ENCODE peak calls at places on chromosome 21, in eight cellular contexts. Y, Q, U, F, N, A, O and V are unnamed samples. For H3K4me1, the result is how much of the 10 kb centered on the place peaks cover.

GRCh38 chr21:17495680-17496079 is 17.2 kb upstream of the CXADR start:
- DNase-seq in U (no peak), Y (no peak), N (no peak), O (no peak), Q (no peak), A (no peak), F (no peak), V (peak)

GRCh38 chr21:36534656-36535055 is 54.7 kb upstream of the CLDN14 start:
- DNase-seq in Q (no peak), U (no peak), O (no peak), Y (no peak), N (no peak), A (no peak), F (no peak), V (no peak)

GRCh38 chr21:41631564-41632461 is 123.9 kb upstream of the TMPRSS2 start:
- DNase-seq in Q (peak), O (no peak), U (no peak), F (no peak), Y (no peak), A (peak), N (peak), V (no peak)

GRCh38 chr21:36747815-36748381 is 49.0 kb downstream of the SIM2 start:
- DNase-seq in F (no peak), O (peak), N (peak), Q (no peak), U (no peak), A (no peak), Y (peak), V (peak)

GRCh38 chr21:42578761-42579415 is 65.2 kb downstream of the SLC37A1 start:
- DNase-seq in N (no peak), F (no peak), Y (no peak), O (no peak), U (no peak), A (no peak), Q (no peak), V (no peak)

GRCh38 chr21:42850463-42850862 is 28.9 kb downstream of the WDR4 start:
- DNase-seq in F (no peak), Y (no peak), O (no peak), Q (no peak), A (no peak), N (no peak), U (no peak), V (no peak)

GRCh38 chr21:42319368-42319767 is 4.2 kb upstream of the TFF3 start:
- DNase-seq in N (no peak), A (no peak), F (no peak), O (no peak), Q (no peak), U (peak), Y (no peak), V (no peak)

GRCh38 chr21:29205009-29205408 is 74.6 kb downstream of the MAP3K7CL start:
- DNase-seq in A (no peak), O (no peak), N (no peak), F (no peak), U (no peak), Q (no peak), Y (no peak), V (no peak)

GRCh38 chr21:23968008-23968407 is 1639.3 kb downstream of the MRPL39 start:
- DNase-seq in Q (no peak), F (no peak), O (no peak), N (no peak), A (no peak), Y (no peak), U (no peak), V (no peak)

GRCh38 chr21:25563399-25564116 is 43.7 kb downstream of the MRPL39 start:
- DNase-seq in O (no peak), N (no peak), F (no peak), U (no peak), A (no peak), Y (no peak), Q (no peak), V (no peak)

GRCh38 chr21:17463441-17463840 is 49.4 kb upstream of the CXADR start:
- DNase-seq in Y (no peak), N (peak), Q (no peak), F (no peak), U (no peak), O (no peak), A (no peak), V (peak)

GRCh38 chr21:42616366-42617340 is 36.8 kb upstream of the PDE9A start:
- DNase-seq in Y (no peak), F (no peak), Q (no peak), N (no peak), O (no peak), A (no peak), U (no peak), V (no peak)

GRCh38 chr21:15625363-15625762 is 104.4 kb upstream of the USP25 start:
- DNase-seq in U (no peak), F (no peak), A (no peak), Q (no peak), O (no peak), N (no peak), Y (no peak), V (no peak)

GRCh38 chr21:25094695-25095094 is 512.6 kb downstream of the MRPL39 start:
- DNase-seq in Q (no peak), F (no peak), Y (no peak), A (no peak), N (no peak), O (peak), U (no peak), V (no peak)

GRCh38 chr21:41663805-41664788 is 102.8 kb downstream of the RIPK4 start:
- DNase-seq in A (peak), N (peak), F (no peak), Q (no peak), Y (no peak), O (no peak), U (no peak), V (peak)

GRCh38 chr21:41611966-41612606 is 104.1 kb upstream of the TMPRSS2 start:
- DNase-seq in N (peak), Y (peak), Q (peak), U (peak), A (peak), F (peak), O (no peak), V (peak)

GRCh38 chr21:42061195-42061865 is 9.8 kb upstream of the UMODL1 start:
- DNase-seq in N (no peak), Q (peak), A (no peak), F (no peak), Y (no peak), O (no peak), U (peak), V (no peak)

GRCh38 chr21:20276377-20276776 is 721.8 kb upstream of the NCAM2 start:
- DNase-seq in Y (peak), O (no peak), F (no peak), N (no peak), Q (no peak), A (no peak), U (no peak), V (no peak)

GRCh38 chr21:41109174-41109573 is 58.8 kb upstream of the BACE2 start:
- DNase-seq in O (no peak), Y (no peak), F (no peak), N (no peak), A (no peak), U (no peak), Q (no peak), V (no peak)

GRCh38 chr21:45035477-45035848 is 38.9 kb upstream of the ADARB1 start:
- DNase-seq in U (no peak), Y (no peak), N (no peak), F (no peak), Q (no peak), O (no peak), A (no peak), V (no peak)

GRCh38 chr21:36499578-36500471 is 19.9 kb upstream of the CLDN14 start:
- DNase-seq in Q (no peak), U (no peak), A (peak), Y (no peak), F (no peak), O (no peak), N (no peak), V (no peak)

GRCh38 chr21:27817902-27818623 is 851.2 kb upstream of the ADAMTS5 start:
- DNase-seq in U (no peak), Y (no peak), F (no peak), A (no peak), Q (no peak), O (no peak), N (no peak), V (no peak)

GRCh38 chr21:17002628-17003027 is 510.2 kb upstream of the CXADR start:
- DNase-seq in N (no peak), Y (no peak), O (no peak), Q (no peak), A (no peak), F (no peak), U (no peak), V (no peak)

GRCh38 chr21:16773206-16773605 is 739.6 kb upstream of the CXADR start:
- DNase-seq in Q (no peak), N (no peak), O (no peak), F (no peak), Y (no peak), U (no peak), A (no peak), V (no peak)

GRCh38 chr21:36661511-36662309 is 37.2 kb upstream of the SIM2 start:
- DNase-seq in U (no peak), Y (peak), A (peak), O (peak), F (peak), Q (no peak), N (peak), V (peak)

GRCh38 chr21:36504067-36505058 is 24.4 kb upstream of the CLDN14 start:
- DNase-seq in N (peak), A (peak), O (peak), U (peak), F (peak), Y (peak), Q (peak), V (peak)

GRCh38 chr21:26115899-26116298 is 54.7 kb downstream of the APP start:
- DNase-seq in F (no peak), U (no peak), Y (no peak), A (peak), O (no peak), N (no peak), Q (no peak), V (no peak)

GRCh38 chr21:42091899-42092508 is 20.9 kb downstream of the UMODL1 start:
- DNase-seq in U (no peak), Q (no peak), N (no peak), Y (peak), O (no peak), A (no peak), F (no peak), V (peak)

GRCh38 chr21:42524341-42525227 is 10.9 kb downstream of the SLC37A1 start:
- DNase-seq in Q (peak), N (peak), A (peak), U (peak), F (no peak), O (no peak), Y (peak), V (peak)

GRCh38 chr21:37445228-37445627 is 78.7 kb downstream of the DYRK1A start:
- DNase-seq in U (no peak), A (no peak), O (no peak), N (no peak), F (no peak), Y (no peak), Q (no peak), V (no peak)

GRCh38 chr21:42183374-42184266 is 35.3 kb upstream of the ABCG1 start:
- DNase-seq in A (no peak), O (no peak), F (no peak), U (no peak), Y (no peak), N (no peak), Q (no peak), V (no peak)

GRCh38 chr21:36694041-36694515 is 4.8 kb upstream of the SIM2 start:
- DNase-seq in Y (peak), Q (no peak), N (no peak), F (no peak), A (no peak), O (peak), U (no peak), V (peak)

GRCh38 chr21:42781981-42782722 is 97.2 kb downstream of the WDR4 start:
- DNase-seq in N (no peak), Y (peak), O (peak), A (no peak), F (no peak), U (no peak), Q (no peak), V (no peak)

GRCh38 chr21:42049578-42050430 is 21.3 kb upstream of the UMODL1 start:
- DNase-seq in Y (no peak), O (no peak), Q (no peak), F (no peak), N (no peak), U (no peak), A (no peak), V (no peak)

GRCh38 chr21:25385912-25386474 is 221.3 kb downstream of the MRPL39 start:
- DNase-seq in O (peak), U (peak), Y (peak), F (peak), A (peak), N (peak), Q (peak), V (peak)

GRCh38 chr21:42496839-42497202 is 797 bp upstream of the RSPH1 start:
- DNase-seq in F (no peak), Y (peak), N (peak), A (no peak), U (no peak), O (peak), Q (peak), V (peak)

GRCh38 chr21:41494242-41494641 is 13.7 kb downstream of the TMPRSS2 start:
- DNase-seq in U (no peak), N (no peak), Q (no peak), Y (no peak), A (no peak), F (no peak), O (no peak), V (no peak)

GRCh38 chr21:41612674-41613250 is 104.8 kb upstream of the TMPRSS2 start:
- DNase-seq in F (no peak), Q (no peak), N (peak), A (peak), U (peak), Y (peak), O (peak), V (peak)

GRCh38 chr21:34915364-34915834 is 133.7 kb downstream of the RUNX1 start:
- DNase-seq in N (no peak), A (peak), U (no peak), O (no peak), Q (no peak), F (no peak), Y (peak), V (no peak)
- H3K4me1 ChIP-seq in N (under half), A (under half), U (under half), O (under half), Q (under half), F (under half), Y (under half), V (under half)

DNA sequence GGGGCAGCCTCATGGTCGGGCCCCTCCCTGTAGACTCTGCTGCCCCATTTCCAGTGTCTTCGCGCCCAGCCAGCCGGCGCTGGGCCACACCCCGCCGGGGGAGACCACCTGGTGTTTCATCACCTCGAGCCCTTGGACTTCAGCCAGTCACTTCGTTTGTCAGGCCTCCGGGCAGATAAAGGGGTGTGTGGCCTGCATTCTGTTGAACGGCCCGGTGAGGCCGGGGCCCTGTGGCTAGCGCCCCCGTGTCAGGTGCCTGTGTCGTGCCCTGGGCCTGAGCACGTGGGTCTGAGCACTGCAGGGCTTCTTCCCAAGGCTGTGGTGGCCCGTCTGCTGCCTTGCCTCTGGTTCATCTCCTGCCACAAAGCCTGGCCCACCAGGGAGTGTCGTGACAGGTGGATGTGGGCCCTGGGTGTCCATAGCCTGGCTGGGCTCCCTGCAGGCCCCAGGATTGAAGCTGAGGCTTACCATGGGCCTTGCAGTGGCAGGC is 65.2 kb upstream of the DIP2A start:
- DNase-seq in U (no peak), Y (no peak), F (no peak), N (peak), O (no peak), A (no peak), Q (no peak), V (no peak)
- TF ChIP-seq EZH2phosphoT487 in U (no peak), Y (no peak), F (no peak), N (no peak), O (no peak), A (no peak), Q (no peak), V (no peak)

DNA sequence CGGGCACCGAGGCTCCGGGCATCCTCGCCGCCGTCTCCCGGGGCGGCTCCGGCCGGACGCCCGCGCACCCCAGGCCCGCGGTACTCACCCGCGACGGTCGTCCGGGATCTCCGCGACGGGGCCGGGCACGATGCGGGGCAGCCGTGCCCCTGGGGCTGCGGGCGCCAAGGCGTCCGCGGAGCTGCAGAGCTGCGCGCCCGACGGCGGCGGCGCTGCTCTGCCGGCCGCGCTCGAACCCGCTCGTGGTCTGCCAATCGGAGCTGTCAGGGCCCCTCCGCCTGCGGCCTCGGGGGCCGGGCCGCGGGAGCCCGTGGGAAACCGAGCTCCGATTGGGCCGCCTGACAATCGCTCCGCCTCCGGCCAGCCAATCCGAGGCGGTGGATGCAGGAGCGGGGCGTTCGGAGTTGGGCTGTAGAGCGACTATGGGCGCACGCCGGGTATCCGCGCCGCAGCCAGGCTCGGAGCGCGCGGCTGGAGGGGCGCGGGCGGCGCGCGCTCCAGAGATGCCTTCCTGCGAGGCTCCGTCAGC is 100.6 kb upstream of the SOD1 start:
- DNase-seq in F (peak), U (peak), A (peak), Q (peak), Y (peak), O (peak), N (peak), V (peak)
- TF ChIP-seq CTCF in F (peak), U (peak), A (no peak), Q (peak), Y (no peak), O (peak), N (peak), V (peak)

DNA sequence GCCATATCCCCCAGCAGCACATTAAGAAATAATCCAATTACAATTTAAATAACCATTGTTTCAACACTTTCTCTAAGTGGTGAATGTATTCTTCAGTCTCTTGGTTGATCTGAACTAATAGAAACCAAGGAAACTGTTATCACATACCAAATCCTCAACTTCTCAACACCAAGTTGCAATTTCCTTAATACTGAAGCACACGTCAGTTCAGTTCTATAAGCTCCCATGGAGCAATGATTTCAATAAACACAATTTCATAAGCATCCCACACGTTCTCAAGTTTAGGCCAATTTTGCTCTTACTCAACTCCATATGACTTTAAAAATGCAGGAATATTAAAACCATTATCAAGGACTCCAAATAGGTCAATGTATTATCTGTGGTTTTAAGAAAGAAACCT is 5.8 kb upstream of the ERG start:
- DNase-seq in A (no peak), O (no peak), F (no peak), N (no peak), Q (no peak), U (no peak), Y (no peak), V (no peak)
- H3K4me1 ChIP-seq in A (under half), O (under half), F (under half), N (under half), Q (under half), U (under half), Y (under half), V (under half)

GRCh38 chr21:33403786-33404571 is 766 bp downstream of the IFNGR2 start:
- DNase-seq in O (peak), A (peak), F (no peak), U (peak), Q (peak), Y (peak), N (peak), V (peak)

GRCh38 chr21:33399821-33400220 is 3.4 kb upstream of the IFNGR2 start:
- DNase-seq in A (no peak), U (no peak), O (no peak), N (no peak), Y (no peak), F (no peak), Q (no peak), V (no peak)

GRCh38 chr21:33402011-33402979 is 918 bp upstream of the IFNGR2 start:
- DNase-seq in Q (no peak), Y (peak), U (peak), O (peak), F (no peak), N (peak), A (no peak), V (peak)

GRCh38 chr21:33403128-33403785 is at the start of gene IFNGR2:
- DNase-seq in U (peak), A (peak), O (peak), Q (peak), Y (peak), N (peak), F (no peak), V (peak)

GRCh38 chr21:33401617-33401967 is 1.6 kb upstream of the IFNGR2 start:
- DNase-seq in Q (no peak), F (no peak), A (peak), Y (no peak), N (no peak), O (no peak), U (no peak), V (no peak)
- TF ChIP-seq EZH2phosphoT487 in Q (no peak), F (no peak), A (no peak), Y (no peak), N (no peak), O (no peak), U (no peak), V (no peak)

GRCh38 chr21:46660505-46660904 is 25.0 kb downstream of the PRMT2 start:
- DNase-seq in F (no peak), N (no peak), Q (no peak), Y (no peak), U (no peak), O (no peak), A (no peak), V (no peak)

GRCh38 chr21:46661627-46662366 is 26.3 kb downstream of the PRMT2 start:
- DNase-seq in Q (no peak), Y (peak), F (no peak), A (no peak), U (no peak), O (peak), N (no peak), V (no peak)

GRCh38 chr21:46662367-46662654 is 26.8 kb downstream of the PRMT2 start:
- DNase-seq in Q (no peak), O (peak), Y (no peak), N (no peak), F (no peak), U (no peak), A (no peak), V (no peak)

GRCh38 chr21:46662765-46663500 is 27.5 kb downstream of the PRMT2 start:
- DNase-seq in O (no peak), Y (no peak), N (no peak), U (no peak), F (no peak), Q (no peak), A (no peak), V (no peak)

DNA sequence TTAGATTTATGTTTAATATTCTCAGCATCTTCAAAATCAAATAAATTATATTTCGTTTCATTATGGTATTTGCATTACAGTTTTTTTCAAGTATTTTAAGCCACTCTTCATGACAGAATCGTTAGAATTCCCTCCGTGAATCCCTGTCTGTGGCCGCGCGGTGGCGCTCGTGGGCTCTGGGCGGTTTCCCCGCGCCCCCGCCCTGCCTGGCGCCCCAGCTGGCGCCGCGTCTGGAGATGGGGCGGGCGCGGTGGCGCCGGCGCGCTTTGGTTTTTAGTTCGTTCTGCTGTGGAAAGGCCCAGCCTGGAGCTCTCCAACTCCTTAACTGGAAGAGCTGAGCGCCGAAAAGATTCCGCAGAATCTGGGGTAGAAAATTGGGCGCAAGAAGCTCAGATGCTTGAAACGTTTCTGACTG is 25.7 kb downstream of the PRMT2 start:
- DNase-seq in Y (peak), U (peak), N (peak), A (no peak), F (no peak), O (peak), Q (peak), V (peak)
- TF ChIP-seq CTCF in Y (peak), U (peak), N (peak), A (no peak), F (peak), O (peak), Q (peak), V (peak)

GRCh38 chr21:14530574-14530973 is 15.5 kb downstream of the SAMSN1 start:
- DNase-seq in O (no peak), Q (no peak), A (no peak), U (no peak), F (no peak), Y (no peak), N (no peak), V (no peak)
- H3K4me1 ChIP-seq in O (under half), Q (under half), A (under half), U (under half), F (under half), Y (under half), N (under half), V (under half)

GRCh38 chr21:18832081-18832670 is 428.6 kb upstream of the TMPRSS15 start:
- DNase-seq in Y (no peak), Q (no peak), N (no peak), O (no peak), F (no peak), U (no peak), A (peak), V (no peak)
- TF ChIP-seq EZH2phosphoT487 in Y (no peak), Q (no peak), N (no peak), O (no peak), F (no peak), U (no peak), A (no peak), V (no peak)